ENCODE peak calls at places on chromosome 22, in ten cellular contexts. L is nephron progenitor cell, C is A549, Q is HT1080, E is NCI-H1105, I is astrocyte of the hippocampus, Z is colonic mucosa, R is activated T-cell treated with anti-CD3 and anti-CD28 coated beads for 1 hour, F is hypothalamus, S is endothelial cell of umbilical vein. Y is an unnamed sample.

GRCh38 chr22:50705219-50705691 is 32.6 kb downstream of the SHANK3 start:
- DNase-seq in L (peak), E (peak), R (no peak), Q (no peak), C (no peak), Z (no peak), F (peak), I (peak), S (peak), Y (peak)

GRCh38 chr22:17549655-17550054 is 13.6 kb upstream of the SLC25A18 start:
- DNase-seq in F (no peak), Q (no peak), C (no peak), L (no peak), R (no peak), E (no peak), S (no peak), I (no peak), Z (no peak), Y (no peak)

GRCh38 chr22:48979482-48979881 is 848.2 kb downstream of the BRD1 start:
- DNase-seq in I (no peak), Z (no peak), R (no peak), S (no peak), F (no peak), L (no peak), E (peak), C (peak), Q (peak), Y (no peak)

GRCh38 chr22:49672013-49672516 is 155.6 kb downstream of the BRD1 start:
- DNase-seq in I (no peak), R (no peak), F (no peak), S (no peak), E (no peak), L (no peak), C (no peak), Q (no peak), Z (no peak), Y (no peak)

GRCh38 chr22:42937164-42937854 is 77.6 kb downstream of the PACSIN2 start:
- DNase-seq in C (peak), S (no peak), Q (peak), L (no peak), I (peak), F (no peak), Z (peak), R (no peak), E (no peak), Y (peak)

GRCh38 chr22:49582171-49582570 is 245.5 kb downstream of the BRD1 start:
- DNase-seq in F (peak), S (no peak), R (no peak), Q (no peak), E (no peak), C (no peak), Z (no peak), L (no peak), I (no peak), Y (no peak)

GRCh38 chr22:30047364-30047738 is 32.9 kb upstream of the HORMAD2 start:
- DNase-seq in I (no peak), Z (no peak), C (no peak), L (no peak), Q (peak), S (no peak), R (no peak), F (no peak), E (no peak), Y (peak)

GRCh38 chr22:36117053-36117554 is 43.5 kb downstream of the APOL3 start:
- DNase-seq in E (no peak), L (no peak), C (no peak), I (no peak), S (no peak), F (no peak), Q (no peak), Z (no peak), R (no peak), Y (no peak)

GRCh38 chr22:38788417-38788816 is 5.5 kb downstream of the DNAL4 start:
- DNase-seq in I (peak), R (no peak), L (no peak), C (no peak), Q (peak), S (peak), E (peak), F (no peak), Z (peak), Y (peak)

GRCh38 chr22:30078320-30079311 is 1.6 kb upstream of the HORMAD2 start:
- DNase-seq in I (no peak), Q (no peak), E (no peak), L (no peak), C (no peak), S (no peak), R (no peak), F (no peak), Z (no peak), Y (no peak)

GRCh38 chr22:50305658-50306566 is 1.5 kb downstream of the PLXNB2 start:
- DNase-seq in Z (peak), R (no peak), C (peak), S (peak), E (peak), F (peak), Q (peak), I (peak), L (peak), Y (peak)

GRCh38 chr22:34814260-34814659 is 251.7 kb upstream of the ISX start:
- DNase-seq in S (no peak), R (no peak), L (no peak), F (no peak), I (peak), E (no peak), Z (no peak), C (no peak), Q (no peak), Y (no peak)

GRCh38 chr22:36467946-36468345 is 13.5 kb downstream of the TXN2 start:
- DNase-seq in Q (peak), C (peak), I (peak), L (no peak), Z (no peak), E (no peak), S (peak), F (no peak), R (no peak), Y (no peak)

GRCh38 chr22:46045459-46046298 is 68.7 kb upstream of the WNT7B start:
- DNase-seq in F (no peak), C (no peak), R (no peak), L (no peak), I (no peak), Q (no peak), E (no peak), Z (no peak), S (no peak), Y (no peak)

GRCh38 chr22:35863432-35863831 is 145.8 kb downstream of the APOL5 start:
- DNase-seq in L (no peak), E (no peak), R (no peak), C (no peak), Z (no peak), I (no peak), F (no peak), Q (no peak), S (no peak), Y (no peak)

GRCh38 chr22:25696763-25697710 is 45.0 kb upstream of the MYO18B start:
- DNase-seq in C (no peak), Q (no peak), F (no peak), R (no peak), Z (no peak), S (no peak), L (no peak), I (peak), E (no peak), Y (no peak)

GRCh38 chr22:17370766-17371181 is 1.5 kb downstream of the CECR2 start:
- DNase-seq in F (no peak), Q (no peak), I (peak), E (no peak), R (no peak), Z (no peak), S (no peak), C (no peak), L (no peak), Y (no peak)

GRCh38 chr22:49928571-49929552 is 10.4 kb downstream of the CRELD2 start:
- DNase-seq in I (no peak), L (no peak), Q (no peak), E (no peak), Z (no peak), F (no peak), C (no peak), R (no peak), S (no peak), Y (no peak)

GRCh38 chr22:19066531-19067271 is 55.5 kb downstream of the DGCR2 start:
- DNase-seq in E (no peak), S (no peak), Q (peak), I (peak), Z (no peak), L (no peak), C (no peak), F (no peak), R (no peak), Y (no peak)

GRCh38 chr22:37498289-37498909 is 12.2 kb upstream of the MFNG start:
- DNase-seq in I (no peak), E (peak), S (peak), R (peak), F (no peak), L (peak), Z (peak), C (peak), Q (no peak), Y (peak)

GRCh38 chr22:24859587-24859986 is 53.6 kb downstream of the SGSM1 start:
- DNase-seq in R (no peak), C (no peak), I (no peak), E (no peak), S (no peak), Z (no peak), L (no peak), F (no peak), Q (no peak), Y (no peak)

GRCh38 chr22:38638734-38639133 is 17.5 kb downstream of the FAM227A start:
- DNase-seq in S (no peak), I (no peak), Q (no peak), L (no peak), E (no peak), R (no peak), F (no peak), Z (no peak), C (no peak), Y (no peak)

GRCh38 chr22:50218996-50219727 is 18.4 kb downstream of the SELENOO start:
- DNase-seq in Q (peak), Z (peak), C (no peak), L (no peak), R (no peak), F (no peak), E (peak), S (peak), I (peak), Y (peak)

Y was measured in lung microvascular endothelial cell.